ENCODE peak calls at places on chromosome 19, in four cellular contexts. Z is activated gamma-delta T cell treated with Interleukin-2 at 50 U/mL for 16 hours, K is lower leg skin, R is kidney tubule cell. I is an unnamed sample.

GRCh38 chr19:10744222-10744847 is 26.5 kb downstream of the DNM2 start:
- DNase-seq in Z (no peak), K (no peak), R (no peak), I (no peak)

GRCh38 chr19:16160943-16161560 is 12.3 kb downstream of the CIB3 start:
- DNase-seq in Z (no peak), K (no peak), R (peak), I (peak)

GRCh38 chr19:5078179-5078578 is 109.3 kb downstream of the KDM4B start:
- DNase-seq in Z (no peak), K (no peak), R (no peak), I (no peak)

GRCh38 chr19:52910648-52911047 is 12.6 kb downstream of the ZNF888 start:
- DNase-seq in Z (no peak), K (no peak), R (no peak), I (no peak)

GRCh38 chr19:10808937-10809655 is 26.9 kb downstream of the TMED1 start:
- DNase-seq in Z (no peak), K (no peak), R (peak), I (peak)

GRCh38 chr19:3576696-3577443 is 4.1 kb downstream of the HMG20B start:
- DNase-seq in Z (no peak), K (no peak), R (no peak), I (no peak)

GRCh38 chr19:4327252-4327876 is 11.3 kb downstream of the STAP2 start:
- DNase-seq in Z (peak), K (peak), R (peak), I (no peak)

GRCh38 chr19:8635422-8635821 is 5.0 kb downstream of the NFILZ start:
- DNase-seq in Z (no peak), K (no peak), R (no peak), I (no peak)

GRCh38 chr19:29872224-29872731 is 60.5 kb downstream of the CCNE1 start:
- DNase-seq in Z (no peak), K (no peak), R (peak), I (no peak)